ENCODE peak calls at places on chromosomes 4 and X, in four cellular contexts. G, T, Q and B are unnamed samples.

GRCh38 chrX:47540754-47541538 is 20.1 kb upstream of the ARAF start:
- DNase-seq in Q (peak; percentile 86), T (peak; percentile 80), G (peak; percentile 87), B (peak; percentile 84)

GRCh38 chrX:107768051-107768450 is 7.5 kb downstream of the TSC22D3 start:
- DNase-seq in T (no peak), Q (no peak), G (no peak), B (no peak)

GRCh38 chr4:147910315-147910714 is 178.4 kb downstream of the ARHGAP10 start:
- DNase-seq in G (no peak), T (no peak), Q (no peak), B (no peak)

GRCh38 chr4:76694056-76694455 is 203.9 kb downstream of the SOWAHB start:
- DNase-seq in Q (no peak), G (no peak), T (no peak), B (no peak)

GRCh38 chrX:54358424-54359211 is 772 bp upstream of the WNK3 start:
- DNase-seq in G (peak; percentile 92), T (peak; percentile 4), Q (peak; percentile 83), B (peak; percentile 96)

GRCh38 chr4:1841201-1841885 is 14.6 kb downstream of the LETM1 start:
- DNase-seq in G (no peak), T (no peak), Q (no peak), B (no peak)

GRCh38 chr4:29549308-29549707 is 1170.9 kb upstream of the PCDH7 start:
- DNase-seq in Q (no peak), G (no peak), T (no peak), B (no peak)

GRCh38 chrX:27893211-27893610 is 85.4 kb downstream of the MAGEB10 start:
- DNase-seq in G (no peak), T (no peak), Q (no peak), B (no peak)

GRCh38 chr4:37960679-37961078 is 481 bp downstream of the PTTG2 start:
- DNase-seq in Q (no peak), G (no peak), T (no peak), B (no peak)

GRCh38 chr4:89837385-89837995 is 529 bp upstream of the SNCA start:
- DNase-seq in T (peak; percentile 65), G (no peak), Q (peak; percentile 83), B (peak; percentile 72)

GRCh38 chr4:151922306-151922705 is 161.5 kb upstream of the GATB start:
- DNase-seq in Q (no peak), T (no peak), G (no peak), B (no peak)

GRCh38 chrX:9393571-9393970 is 71.3 kb upstream of the TBL1X start:
- DNase-seq in T (no peak), G (no peak), Q (no peak), B (no peak)

GRCh38 chr4:151407466-151408379 is 1.3 kb upstream of the FHIP1A start:
- DNase-seq in Q (peak; percentile 53), G (peak; percentile 70), T (peak; percentile 66), B (peak; percentile 10)

GRCh38 chr4:80201326-80202151 is 4.2 kb downstream of the PRDM8 start:
- DNase-seq in Q (no peak), T (no peak), G (peak; percentile 59), B (peak; percentile 68)

GRCh38 chr4:137707626-137708025 is 175.3 kb upstream of the PCDH18 start:
- DNase-seq in G (no peak), Q (no peak), T (peak; percentile 1), B (no peak)

GRCh38 chr4:184475096-184475461 is 729 bp upstream of the IRF2 start:
- DNase-seq in Q (peak; percentile 45), G (peak; percentile 53), T (peak; percentile 51), B (no peak)

GRCh38 chrX:133523094-133523493 is 107.8 kb upstream of the GPC4 start:
- DNase-seq in G (no peak), T (peak; percentile 72), Q (no peak), B (no peak)

GRCh38 chr4:113575391-113575790 is 186.1 kb downstream of the CAMK2D start:
- DNase-seq in Q (no peak), G (no peak), T (peak; percentile 13), B (no peak)

GRCh38 chr4:114180481-114180880 is 201.0 kb upstream of the ARSJ start:
- DNase-seq in T (no peak), Q (peak; percentile 79), G (peak; percentile 77), B (peak; percentile 70)

GRCh38 chrX:130691576-130691975 is 211.4 kb downstream of the ENOX2 start:
- DNase-seq in T (no peak), Q (no peak), G (no peak), B (no peak)

GRCh38 chrX:130696542-130696941 is 206.5 kb downstream of the ENOX2 start:
- DNase-seq in G (no peak), T (no peak), Q (no peak), B (no peak)

GRCh38 chrX:130699618-130700017 is 203.4 kb downstream of the ENOX2 start:
- DNase-seq in T (no peak), Q (no peak), G (no peak), B (no peak)

GRCh38 chrX:130694983-130695382 is 208.0 kb downstream of the ENOX2 start:
- DNase-seq in T (no peak), G (no peak), Q (no peak), B (no peak)

GRCh38 chrX:130695931-130696330 is 207.1 kb downstream of the ENOX2 start:
- DNase-seq in T (no peak), Q (no peak), G (no peak), B (no peak)
- H3K4me2 ChIP-seq in T (no peak overlapping the region), Q (no peak overlapping the region), G (no peak overlapping the region), B (no peak overlapping the region)

DNA sequence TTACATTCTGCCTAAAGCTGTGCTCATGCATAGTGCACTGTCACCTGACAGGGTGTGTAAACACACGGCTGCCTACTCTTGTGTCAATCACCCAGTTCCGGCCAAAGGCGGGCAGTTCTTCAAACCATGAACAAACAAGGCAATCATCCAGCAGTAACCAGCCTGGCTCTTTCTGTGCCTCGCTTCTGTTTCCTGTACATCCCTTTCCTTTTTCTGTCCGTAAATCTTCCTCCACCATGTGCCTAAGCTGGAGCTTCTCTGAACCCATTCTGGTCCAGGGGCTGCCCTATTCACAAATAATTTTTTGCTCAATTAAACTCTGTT is 60.8 kb upstream of the CBR4 start:
- DNase-seq in Q (no peak), T (peak; percentile 72), G (no peak), B (no peak)
- H3K4me2 ChIP-seq in Q (no peak overlapping the region), T (peak overlapping the region; percentile 73), G (no peak overlapping the region), B (peak overlapping the region; percentile 47)

GRCh38 chr4:86633854-86634253 is 39.7 kb downstream of the PTPN13 start:
- DNase-seq in T (no peak), G (no peak), Q (no peak), B (no peak)
- H3K4me2 ChIP-seq in T (no peak overlapping the region), G (no peak overlapping the region), Q (no peak overlapping the region), B (no peak overlapping the region)

GRCh38 chrX:115949900-115950822 is 220.4 kb upstream of the AGTR2 start:
- DNase-seq in G (peak; percentile 46), Q (peak; percentile 69), T (peak; percentile 31), B (peak; percentile 64)

GRCh38 chrX:115940888-115941332 is 229.6 kb upstream of the AGTR2 start:
- DNase-seq in G (peak; percentile 80), Q (peak; percentile 68), T (peak; percentile 74), B (peak; percentile 84)

GRCh38 chrX:115948018-115948923 is 222.3 kb upstream of the AGTR2 start:
- DNase-seq in G (peak; percentile 13), Q (no peak), T (no peak), B (peak; percentile 6)

GRCh38 chrX:115941388-115941787 is 229.2 kb upstream of the AGTR2 start:
- DNase-seq in T (no peak), G (no peak), Q (no peak), B (no peak)

DNA sequence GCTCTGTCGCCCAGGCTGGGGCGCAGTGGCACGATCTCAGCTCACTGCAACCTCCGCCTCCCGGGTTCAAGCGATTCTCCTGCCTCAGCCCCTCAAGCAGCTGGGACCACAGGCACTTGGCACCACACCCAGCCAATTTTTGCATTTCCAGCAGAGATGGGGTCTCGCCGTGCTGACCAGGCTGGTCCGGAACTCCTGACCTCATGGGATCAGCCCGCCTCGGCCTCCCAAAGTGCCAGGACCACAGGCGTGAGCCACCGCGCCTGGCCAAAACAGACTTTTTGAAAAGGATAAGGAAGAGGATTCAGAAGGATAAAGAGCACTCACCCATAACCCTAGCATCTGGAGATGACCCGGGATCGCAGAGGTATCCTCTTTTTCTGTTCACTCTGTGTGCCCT is 224.5 kb upstream of the AGTR2 start:
- DNase-seq in T (no peak), Q (no peak), G (no peak), B (no peak)
- H3K4me2 ChIP-seq in T (no peak overlapping the region), Q (no peak overlapping the region), G (no peak overlapping the region), B (no peak overlapping the region)

GRCh38 chr4:4837921-4838601 is 21.4 kb upstream of the MSX1 start:
- DNase-seq in Q (peak; percentile 29), G (no peak), T (peak; percentile 6), B (peak; percentile 69)

GRCh38 chr4:4837316-4837715 is 22.1 kb upstream of the MSX1 start:
- DNase-seq in G (no peak), T (peak; percentile 8), Q (no peak), B (no peak)

GRCh38 chr4:4839471-4839810 is 20.0 kb upstream of the MSX1 start:
- DNase-seq in G (no peak), Q (no peak), T (no peak), B (no peak)

GRCh38 chr4:4840351-4840750 is 19.1 kb upstream of the MSX1 start:
- DNase-seq in G (no peak), Q (no peak), T (no peak), B (no peak)

GRCh38 chr4:4838602-4839470 is 20.6 kb upstream of the MSX1 start:
- DNase-seq in G (no peak), T (no peak), Q (peak; percentile 17), B (no peak)
- H3K4me2 ChIP-seq in G (peak overlapping the region; percentile 32), T (no peak overlapping the region), Q (no peak overlapping the region), B (peak overlapping the region; percentile 58)